ENCODE peak calls at places on chromosomes 5 and 9, in seven cellular contexts. One of them, this sample, is unnamed.
A peak's percentile ranks its signal among the peaks of the same experiment; 100 is the strongest.

GRCh38 chr5:142758062-142758802 is 11.9 kb upstream of the ARHGAP26 start:
- DNase-seq in fibroblast of lung: no peak
- DNase-seq in ovary: no peak
- DNase-seq in body of pancreas: no peak
- DNase-seq in WERI-Rb-1: no peak
- DNase-seq in RWPE2: no peak
- DNase-seq in PC-3: no peak
- DNase-seq in this sample: no peak

GRCh38 chr5:119355636-119356383 is at the start of gene TNFAIP8:
- DNase-seq in fibroblast of lung: peak; percentile 69
- DNase-seq in WERI-Rb-1: no peak
- DNase-seq in RWPE2: no peak
- DNase-seq in ovary: peak; percentile 27
- DNase-seq in body of pancreas: peak; percentile 37
- DNase-seq in PC-3: peak; percentile 69
- DNase-seq in this sample: peak; percentile 56

GRCh38 chr5:102798103-102798502 is 43.0 kb downstream of the PAM start:
- DNase-seq in body of pancreas: no peak
- DNase-seq in WERI-Rb-1: no peak
- DNase-seq in PC-3: no peak
- DNase-seq in fibroblast of lung: no peak
- DNase-seq in RWPE2: no peak
- DNase-seq in ovary: no peak
- DNase-seq in this sample: no peak

GRCh38 chr9:111158375-111158774 is 120.1 kb upstream of the LPAR1 start:
- DNase-seq in fibroblast of lung: peak; percentile 45
- DNase-seq in body of pancreas: no peak
- DNase-seq in WERI-Rb-1: no peak
- DNase-seq in PC-3: no peak
- DNase-seq in ovary: no peak
- DNase-seq in RWPE2: no peak
- DNase-seq in this sample: no peak

GRCh38 chr5:98750693-98751092 is 22.8 kb upstream of the RGMB start:
- DNase-seq in WERI-Rb-1: no peak
- DNase-seq in ovary: no peak
- DNase-seq in fibroblast of lung: no peak
- DNase-seq in RWPE2: no peak
- DNase-seq in body of pancreas: no peak
- DNase-seq in PC-3: peak; percentile 46
- DNase-seq in this sample: no peak

GRCh38 chr5:99063737-99064136 is 134.9 kb upstream of the CHD1 start:
- DNase-seq in ovary: no peak
- DNase-seq in fibroblast of lung: peak; percentile 19
- DNase-seq in body of pancreas: no peak
- DNase-seq in WERI-Rb-1: no peak
- DNase-seq in RWPE2: no peak
- DNase-seq in PC-3: no peak
- DNase-seq in this sample: no peak

GRCh38 chr5:35183243-35183955 is 46.9 kb downstream of the PRLR start:
- DNase-seq in WERI-Rb-1: peak; percentile 27
- DNase-seq in fibroblast of lung: peak; percentile 39
- DNase-seq in body of pancreas: peak; percentile 65
- DNase-seq in ovary: peak; percentile 41
- DNase-seq in RWPE2: no peak
- DNase-seq in PC-3: peak; percentile 72
- DNase-seq in this sample: no peak

GRCh38 chr5:9903806-9904205 is 273.7 kb upstream of the TAS2R1 start:
- DNase-seq in PC-3: peak; percentile 46
- DNase-seq in ovary: no peak
- DNase-seq in fibroblast of lung: peak; percentile 71
- DNase-seq in WERI-Rb-1: no peak
- DNase-seq in RWPE2: no peak
- DNase-seq in body of pancreas: no peak
- DNase-seq in this sample: no peak

GRCh38 chr9:92716557-92716956 is 46.6 kb upstream of the IPPK start:
- DNase-seq in PC-3: peak; percentile 62
- DNase-seq in fibroblast of lung: peak; percentile 14
- DNase-seq in ovary: peak; percentile 77
- DNase-seq in WERI-Rb-1: peak; percentile 88
- DNase-seq in RWPE2: peak; percentile 63
- DNase-seq in body of pancreas: peak; percentile 69
- DNase-seq in this sample: peak; percentile 77

GRCh38 chr9:121350993-121351561 is 19.0 kb downstream of the STOM start:
- DNase-seq in ovary: peak; percentile 69
- DNase-seq in fibroblast of lung: peak; percentile 87
- DNase-seq in WERI-Rb-1: peak; percentile 58
- DNase-seq in body of pancreas: peak; percentile 61
- DNase-seq in RWPE2: no peak
- DNase-seq in PC-3: peak; percentile 72
- DNase-seq in this sample: peak; percentile 72

GRCh38 chr5:170584446-170584845 is 80.6 kb downstream of the KCNIP1 start:
- DNase-seq in WERI-Rb-1: no peak
- DNase-seq in ovary: no peak
- DNase-seq in body of pancreas: no peak
- DNase-seq in RWPE2: no peak
- DNase-seq in fibroblast of lung: no peak
- DNase-seq in PC-3: no peak
- DNase-seq in this sample: no peak

GRCh38 chr9:120477534-120478001 is 102.4 kb downstream of the CDK5RAP2 start:
- DNase-seq in body of pancreas: peak; percentile 56
- DNase-seq in PC-3: peak; percentile 63
- DNase-seq in RWPE2: no peak
- DNase-seq in ovary: peak; percentile 69
- DNase-seq in fibroblast of lung: peak; percentile 88
- DNase-seq in WERI-Rb-1: peak; percentile 79
- DNase-seq in this sample: peak; percentile 43

GRCh38 chr5:150618588-150619281 is 21.7 kb upstream of the SYNPO start:
- DNase-seq in body of pancreas: peak; percentile 52
- DNase-seq in ovary: peak; percentile 66
- DNase-seq in WERI-Rb-1: no peak
- DNase-seq in fibroblast of lung: peak; percentile 80
- DNase-seq in RWPE2: no peak
- DNase-seq in PC-3: no peak
- DNase-seq in this sample: no peak

GRCh38 chr5:156326718-156327259 is at the start of gene SGCD:
- DNase-seq in body of pancreas: peak; percentile 13
- DNase-seq in fibroblast of lung: peak; percentile 90
- DNase-seq in WERI-Rb-1: peak; percentile 58
- DNase-seq in ovary: peak; percentile 60
- DNase-seq in PC-3: no peak
- DNase-seq in RWPE2: no peak
- DNase-seq in this sample: no peak

GRCh38 chr5:77777281-77777892 is 1.2 kb upstream of the TBCA start:
- DNase-seq in PC-3: peak; percentile 76
- DNase-seq in body of pancreas: no peak
- DNase-seq in ovary: no peak
- DNase-seq in WERI-Rb-1: no peak
- DNase-seq in RWPE2: no peak
- DNase-seq in fibroblast of lung: peak; percentile 13
- DNase-seq in this sample: no peak

GRCh38 chr9:134240371-134240770 is 76.0 kb upstream of the RNU6ATAC start:
- DNase-seq in body of pancreas: no peak
- DNase-seq in ovary: no peak
- DNase-seq in fibroblast of lung: no peak
- DNase-seq in WERI-Rb-1: no peak
- DNase-seq in PC-3: no peak
- DNase-seq in RWPE2: no peak
- DNase-seq in this sample: no peak

GRCh38 chr5:321726-322251 is 275 bp downstream of the AHRR start:
- DNase-seq in fibroblast of lung: no peak
- DNase-seq in PC-3: no peak
- DNase-seq in WERI-Rb-1: no peak
- DNase-seq in ovary: no peak
- DNase-seq in RWPE2: peak; percentile 68
- DNase-seq in body of pancreas: no peak
- DNase-seq in this sample: no peak

GRCh38 chr9:136409557-136410455 is 608 bp downstream of the ENTR1 start:
- DNase-seq in fibroblast of lung: peak; percentile 43
- DNase-seq in body of pancreas: peak; percentile 31
- DNase-seq in RWPE2: peak; percentile 61
- DNase-seq in WERI-Rb-1: no peak
- DNase-seq in ovary: no peak
- DNase-seq in PC-3: peak; percentile 38
- DNase-seq in this sample: peak; percentile 50

GRCh38 chr9:120694559-120694958 is 19.7 kb downstream of the MEGF9 start:
- DNase-seq in ovary: no peak
- DNase-seq in fibroblast of lung: no peak
- DNase-seq in WERI-Rb-1: no peak
- DNase-seq in RWPE2: no peak
- DNase-seq in PC-3: no peak
- DNase-seq in body of pancreas: no peak
- DNase-seq in this sample: no peak

GRCh38 chr9:135244751-135245221 is 157.3 kb downstream of the OLFM1 start:
- DNase-seq in fibroblast of lung: no peak
- DNase-seq in body of pancreas: peak; percentile 58
- DNase-seq in PC-3: no peak
- DNase-seq in ovary: no peak
- DNase-seq in RWPE2: peak; percentile 62
- DNase-seq in WERI-Rb-1: no peak
- DNase-seq in this sample: no peak

DNA sequence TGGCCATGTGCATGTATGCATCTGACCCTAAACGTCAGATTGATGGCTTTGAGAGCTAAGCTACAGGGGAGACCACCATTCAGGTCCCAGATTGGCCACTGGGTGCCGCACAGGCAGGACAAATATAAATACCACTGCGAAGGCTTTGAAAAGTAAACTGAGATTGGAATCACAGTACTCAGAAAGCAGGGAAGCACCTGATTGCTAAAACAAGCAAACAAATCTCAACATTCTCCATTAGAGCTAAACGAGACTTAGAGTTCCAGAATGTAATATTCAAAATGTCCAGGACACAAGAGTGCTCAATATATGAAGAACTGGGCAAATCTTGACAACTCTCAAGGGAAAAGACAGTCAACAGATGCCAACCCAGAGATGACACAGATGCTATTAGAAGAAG is 61.0 kb upstream of the GFPT2 start:
- DNase-seq in PC-3: no peak
- DNase-seq in RWPE2: no peak
- DNase-seq in ovary: no peak
- DNase-seq in fibroblast of lung: no peak
- DNase-seq in body of pancreas: no peak
- DNase-seq in WERI-Rb-1: no peak
- DNase-seq in this sample: no peak
- TF ChIP-seq CTCF in PC-3: no peak
- TF ChIP-seq CTCF in RWPE2: no peak
- TF ChIP-seq CTCF in ovary: no peak
- TF ChIP-seq CTCF in fibroblast of lung: no peak
- TF ChIP-seq CTCF in body of pancreas: no peak
- TF ChIP-seq CTCF in WERI-Rb-1: no peak
- TF ChIP-seq CTCF in this sample: no peak

GRCh38 chr5:43305948-43306563 is 7.2 kb downstream of the HMGCS1 start:
- DNase-seq in fibroblast of lung: peak; percentile 59
- DNase-seq in PC-3: peak; percentile 88
- DNase-seq in WERI-Rb-1: no peak
- DNase-seq in body of pancreas: no peak
- DNase-seq in RWPE2: no peak
- DNase-seq in ovary: no peak
- DNase-seq in this sample: no peak
- TF ChIP-seq CTCF in fibroblast of lung: peak; percentile 73
- TF ChIP-seq CTCF in PC-3: peak; percentile 93
- TF ChIP-seq CTCF in WERI-Rb-1: peak; percentile 32
- TF ChIP-seq CTCF in body of pancreas: peak; percentile 41
- TF ChIP-seq CTCF in RWPE2: peak; percentile 91
- TF ChIP-seq CTCF in ovary: no peak
- TF ChIP-seq CTCF in this sample: peak; percentile 95

DNA sequence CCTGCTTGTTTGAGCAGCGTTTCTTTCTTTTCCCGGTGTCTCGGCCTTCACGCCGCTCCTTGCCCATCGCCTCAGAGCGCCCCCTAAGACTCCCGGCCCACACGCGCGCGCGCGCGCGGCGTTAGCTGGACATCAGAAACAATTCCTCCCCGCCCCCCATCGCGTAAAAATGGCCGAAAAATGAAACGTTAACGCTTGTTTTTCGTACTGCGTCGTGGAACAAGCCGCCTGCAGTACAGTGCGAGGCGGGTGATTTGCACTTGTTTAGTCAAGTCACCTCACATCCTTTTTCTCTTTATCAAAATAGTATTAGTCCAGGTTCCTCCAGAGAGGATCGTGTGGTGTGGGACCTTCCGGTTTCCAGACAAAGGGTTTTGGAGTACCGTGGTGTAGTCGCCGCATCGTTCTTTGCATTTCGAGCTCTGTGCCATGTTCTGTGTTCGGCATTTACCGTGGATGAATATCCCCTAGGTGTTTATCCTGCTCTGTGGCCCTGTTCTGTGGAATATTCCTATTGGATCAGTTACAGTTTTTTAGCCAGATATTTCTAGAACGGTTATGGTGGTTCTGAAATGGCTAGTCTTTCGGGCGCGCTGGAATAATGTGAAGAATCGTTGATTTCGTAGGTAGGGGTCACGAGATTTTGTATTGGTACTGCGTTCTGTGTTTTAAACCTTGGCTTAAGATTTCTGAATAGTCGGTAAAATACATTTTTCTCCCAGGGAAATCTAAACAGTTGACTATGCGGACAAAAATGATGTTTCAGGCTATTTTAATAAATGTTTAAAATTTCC is 1.0 kb downstream of the MATR3 start:
- DNase-seq in RWPE2: peak; percentile 82
- DNase-seq in WERI-Rb-1: peak; percentile 91
- DNase-seq in ovary: peak; percentile 83
- DNase-seq in PC-3: peak; percentile 55
- DNase-seq in fibroblast of lung: peak; percentile 80
- DNase-seq in body of pancreas: peak; percentile 66
- DNase-seq in this sample: peak; percentile 67
- TF ChIP-seq CTCF in RWPE2: peak; percentile 62
- TF ChIP-seq CTCF in WERI-Rb-1: peak; percentile 39
- TF ChIP-seq CTCF in ovary: no peak
- TF ChIP-seq CTCF in PC-3: peak; percentile 49
- TF ChIP-seq CTCF in fibroblast of lung: peak; percentile 32
- TF ChIP-seq CTCF in body of pancreas: no peak
- TF ChIP-seq CTCF in this sample: no peak

DNA sequence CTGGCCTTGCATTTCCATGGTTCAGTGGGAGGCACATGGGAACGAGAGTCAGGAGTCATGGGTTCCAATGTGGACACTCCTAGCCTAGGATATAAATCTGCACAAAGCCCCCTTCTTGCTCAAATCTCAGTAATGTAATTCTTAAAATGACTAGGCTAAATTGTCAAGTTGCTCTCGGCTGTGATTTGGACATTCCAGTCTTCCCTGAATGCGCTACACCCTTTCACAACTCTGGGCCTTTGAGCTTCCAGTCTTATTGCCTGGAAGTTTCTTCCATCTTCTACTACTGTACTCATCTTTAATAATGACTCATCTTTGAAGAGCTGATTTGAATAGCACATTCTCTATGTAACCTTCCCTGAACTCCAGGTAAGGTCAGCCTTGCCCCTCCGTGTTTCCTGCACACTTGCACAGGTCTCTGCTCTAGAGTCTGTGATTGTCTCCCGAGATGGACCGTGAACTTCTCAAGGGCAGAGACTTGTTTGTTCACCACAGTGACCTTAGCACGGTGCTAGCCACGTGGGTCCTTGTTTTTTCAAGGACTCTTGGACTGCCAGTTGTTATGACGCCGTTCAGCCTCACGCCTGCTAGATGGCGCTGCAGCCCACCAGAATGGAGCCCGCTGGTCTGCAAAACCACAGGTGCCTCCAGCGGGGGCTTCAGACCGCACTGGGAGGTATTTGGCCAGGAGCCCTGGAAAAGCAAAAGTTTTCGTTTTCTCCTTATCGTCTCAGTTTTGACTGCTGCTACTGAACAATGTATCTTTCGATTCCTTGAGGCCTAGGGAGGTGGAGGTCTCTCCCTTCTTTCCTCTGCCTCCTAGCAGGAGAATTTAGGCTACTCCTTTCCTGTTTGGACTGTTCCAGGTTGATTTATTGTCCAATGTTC is 44.3 kb downstream of the SEC61B start:
- DNase-seq in fibroblast of lung: peak; percentile 71
- DNase-seq in RWPE2: no peak
- DNase-seq in PC-3: peak; percentile 53
- DNase-seq in WERI-Rb-1: peak; percentile 86
- DNase-seq in ovary: peak; percentile 73
- DNase-seq in body of pancreas: peak; percentile 76
- DNase-seq in this sample: no peak
- TF ChIP-seq CTCF in fibroblast of lung: peak; percentile 92
- TF ChIP-seq CTCF in RWPE2: peak; percentile 74
- TF ChIP-seq CTCF in PC-3: peak; percentile 82
- TF ChIP-seq CTCF in WERI-Rb-1: peak; percentile 96
- TF ChIP-seq CTCF in ovary: peak; percentile 60
- TF ChIP-seq CTCF in body of pancreas: peak; percentile 69
- TF ChIP-seq CTCF in this sample: peak; percentile 83